ENCODE peak calls at places on chromosomes 13 and 19, in nine cellular contexts. M, A, U, V, K, Q, Z, H and J are unnamed samples.

GRCh38 chr13:91017031-91017668 is 330.3 kb upstream of the MIR17HG start:
- DNase-seq in M (peak), A (peak), U (no peak), V (no peak), K (no peak), Q (peak), Z (peak), H (no peak), J (no peak)

GRCh38 chr13:31859546-31859945 is 120.2 kb downstream of the RXFP2 start:
- DNase-seq in M (no peak), A (no peak), U (no peak), V (no peak), K (no peak), Q (no peak), Z (no peak), H (no peak), J (no peak)

GRCh38 chr19:18085702-18086457 is 854 bp downstream of the IL12RB1 start:
- DNase-seq in M (no peak), A (no peak), U (no peak), V (no peak), K (no peak), Q (no peak), Z (no peak), H (no peak), J (no peak)

GRCh38 chr13:99979453-99980200 is 2.0 kb upstream of the ZIC2 start:
- DNase-seq in M (peak), A (no peak), U (no peak), V (no peak), K (no peak), Q (no peak), Z (no peak), H (no peak), J (no peak)

GRCh38 chr19:49887653-49888477 is 8.8 kb downstream of the IL4I1 start:
- DNase-seq in M (no peak), A (no peak), U (no peak), V (no peak), K (no peak), Q (no peak), Z (no peak), H (no peak), J (no peak)

GRCh38 chr13:50080158-50080855 is 65.1 kb downstream of the KCNRG start:
- DNase-seq in M (peak), A (peak), U (no peak), V (no peak), K (peak), Q (peak), Z (peak), H (no peak), J (peak)

GRCh38 chr13:19862511-19863313 is 737 bp downstream of the ZMYM5 start:
- DNase-seq in M (peak), A (peak), U (no peak), V (peak), K (peak), Q (peak), Z (peak), H (peak), J (peak)

GRCh38 chr19:17081672-17082630 is 6.4 kb downstream of the MYO9B start:
- DNase-seq in M (no peak), A (peak), U (no peak), V (no peak), K (no peak), Q (no peak), Z (no peak), H (no peak), J (no peak)

GRCh38 chr19:5138606-5139594 is 170.0 kb downstream of the KDM4B start:
- DNase-seq in M (no peak), A (no peak), U (no peak), V (peak), K (peak), Q (no peak), Z (peak), H (no peak), J (peak)

GRCh38 chr13:46288570-46289259 is 77.0 kb downstream of the LRRC63 start:
- DNase-seq in M (peak), A (no peak), U (no peak), V (no peak), K (no peak), Q (peak), Z (peak), H (no peak), J (no peak)

GRCh38 chr13:35210234-35210633 is 266.3 kb downstream of the MAB21L1 start:
- DNase-seq in M (no peak), A (no peak), U (no peak), V (no peak), K (no peak), Q (no peak), Z (peak), H (no peak), J (no peak)

GRCh38 chr19:33219261-33219812 is 6.3 kb downstream of the SLC7A10 start:
- DNase-seq in M (no peak), A (peak), U (no peak), V (no peak), K (no peak), Q (no peak), Z (no peak), H (no peak), J (no peak)
- TF ChIP-seq CTCF in M (peak), A (no peak), U (peak), V (no peak), K (no peak), Q (peak), Z (peak), H (no peak), J (no peak)

GRCh38 chr13:81487151-81487550 is 1146.2 kb upstream of the SPRY2 start:
- DNase-seq in M (peak), A (peak), U (no peak), V (no peak), K (no peak), Q (no peak), Z (peak), H (no peak), J (no peak)
- TF ChIP-seq CTCF in M (no peak), A (peak), U (no peak), V (no peak), K (no peak), Q (peak), Z (no peak), H (no peak), J (no peak)

GRCh38 chr19:23436318-23436717 is 41.0 kb upstream of the ZNF91 start:
- DNase-seq in M (no peak), A (no peak), U (no peak), V (no peak), K (no peak), Q (peak), Z (no peak), H (no peak), J (no peak)
- TF ChIP-seq CTCF in M (peak), A (peak), U (peak), V (no peak), K (no peak), Q (peak), Z (peak), H (no peak), J (no peak)

GRCh38 chr13:26111797-26112196 is 60.0 kb upstream of the SHISA2 start:
- DNase-seq in M (no peak), A (no peak), U (no peak), V (no peak), K (no peak), Q (no peak), Z (no peak), H (no peak), J (no peak)

GRCh38 chr13:26117620-26118019 is 65.8 kb upstream of the SHISA2 start:
- DNase-seq in M (no peak), A (no peak), U (no peak), V (no peak), K (no peak), Q (no peak), Z (no peak), H (no peak), J (no peak)

DNA sequence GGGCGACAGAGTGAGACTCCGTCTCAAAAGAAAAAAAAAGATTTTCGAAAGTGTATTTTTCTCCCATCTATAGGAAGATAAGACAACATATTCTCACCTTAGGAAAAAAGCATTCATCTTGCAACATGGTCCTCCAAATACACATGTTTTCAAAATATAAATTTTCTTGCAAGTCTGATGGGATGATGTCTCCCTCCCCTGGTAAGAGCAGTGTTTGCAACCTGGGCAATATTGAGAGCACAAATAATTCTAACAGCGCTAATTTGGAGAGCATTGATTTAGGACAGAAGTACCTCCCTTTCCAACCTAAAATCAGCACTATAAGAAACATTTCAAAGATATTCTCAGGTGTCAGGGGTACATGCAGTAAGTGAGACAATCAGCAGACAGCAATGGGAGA is 61.0 kb upstream of the SHISA2 start:
- DNase-seq in M (no peak), A (no peak), U (no peak), V (no peak), K (no peak), Q (no peak), Z (no peak), H (no peak), J (no peak)
- TF ChIP-seq CTCF in M (peak), A (peak), U (peak), V (no peak), K (no peak), Q (peak), Z (peak), H (no peak), J (no peak)

GRCh38 chr13:64817721-64818120 is 2412.4 kb downstream of the PCDH9 start:
- DNase-seq in M (no peak), A (no peak), U (no peak), V (no peak), K (no peak), Q (no peak), Z (peak), H (no peak), J (no peak)

GRCh38 chr13:64819081-64819480 is 2411.1 kb downstream of the PCDH9 start:
- DNase-seq in M (no peak), A (no peak), U (no peak), V (no peak), K (no peak), Q (no peak), Z (peak), H (no peak), J (no peak)
- TF ChIP-seq CTCF in M (no peak), A (no peak), U (no peak), V (no peak), K (no peak), Q (peak), Z (no peak), H (no peak), J (no peak)